ENCODE peak calls at places on chromosome 18, in ten cellular contexts. One of them, this sample, is unnamed.

GRCh38 chr18:75127143-75128021 is 81.6 kb downstream of the PTGR3 start:
- DNase-seq in stimulated activated CD4-positive, alpha-beta T cell treated with anti-CD3 and anti-CD28 coated beads, Interleukin-12 subunit alpha, Interleukin-12 subunit beta, amount 100 ng/mL, for 48 hours: no peak
- DNase-seq in activated CD8-positive, alpha-beta T cell treated with anti-CD3 and anti-CD28 coated beads, Interleukin-2, amount 10 ng/mL, durations not matched to agents 7 days and 5 days: no peak
- DNase-seq in neural progenitor cell: no peak
- DNase-seq in activated naive CD8-positive, alpha-beta T cell treated with anti-CD3 and anti-CD28 coated beads, Interleukin-2, amount 50 U/mL, for 16 hours: no peak
- DNase-seq in BJ: no peak
- DNase-seq in GF-D8: no peak
- DNase-seq in AG08395: peak
- DNase-seq in pancreas: no peak
- DNase-seq in HEK293T: no peak
- DNase-seq in this sample: no peak

GRCh38 chr18:12008181-12008767 is 27.0 kb downstream of the IMPA2 start:
- DNase-seq in activated naive CD8-positive, alpha-beta T cell treated with anti-CD3 and anti-CD28 coated beads, Interleukin-2, amount 50 U/mL, for 16 hours: no peak
- DNase-seq in GF-D8: no peak
- DNase-seq in HEK293T: no peak
- DNase-seq in pancreas: no peak
- DNase-seq in activated CD8-positive, alpha-beta T cell treated with anti-CD3 and anti-CD28 coated beads, Interleukin-2, amount 10 ng/mL, durations not matched to agents 7 days and 5 days: no peak
- DNase-seq in BJ: no peak
- DNase-seq in stimulated activated CD4-positive, alpha-beta T cell treated with anti-CD3 and anti-CD28 coated beads, Interleukin-12 subunit alpha, Interleukin-12 subunit beta, amount 100 ng/mL, for 48 hours: no peak
- DNase-seq in neural progenitor cell: no peak
- DNase-seq in AG08395: no peak
- DNase-seq in this sample: no peak

GRCh38 chr18:49725809-49726514 is 87.4 kb downstream of the ACAA2 start:
- DNase-seq in AG08395: peak
- DNase-seq in activated CD8-positive, alpha-beta T cell treated with anti-CD3 and anti-CD28 coated beads, Interleukin-2, amount 10 ng/mL, durations not matched to agents 7 days and 5 days: no peak
- DNase-seq in BJ: peak
- DNase-seq in activated naive CD8-positive, alpha-beta T cell treated with anti-CD3 and anti-CD28 coated beads, Interleukin-2, amount 50 U/mL, for 16 hours: no peak
- DNase-seq in HEK293T: peak
- DNase-seq in neural progenitor cell: peak
- DNase-seq in stimulated activated CD4-positive, alpha-beta T cell treated with anti-CD3 and anti-CD28 coated beads, Interleukin-12 subunit alpha, Interleukin-12 subunit beta, amount 100 ng/mL, for 48 hours: no peak
- DNase-seq in GF-D8: no peak
- DNase-seq in pancreas: no peak
- DNase-seq in this sample: peak

GRCh38 chr18:28041366-28041765 is 135.6 kb downstream of the CDH2 start:
- DNase-seq in activated CD8-positive, alpha-beta T cell treated with anti-CD3 and anti-CD28 coated beads, Interleukin-2, amount 10 ng/mL, durations not matched to agents 7 days and 5 days: no peak
- DNase-seq in BJ: no peak
- DNase-seq in AG08395: peak
- DNase-seq in activated naive CD8-positive, alpha-beta T cell treated with anti-CD3 and anti-CD28 coated beads, Interleukin-2, amount 50 U/mL, for 16 hours: no peak
- DNase-seq in stimulated activated CD4-positive, alpha-beta T cell treated with anti-CD3 and anti-CD28 coated beads, Interleukin-12 subunit alpha, Interleukin-12 subunit beta, amount 100 ng/mL, for 48 hours: no peak
- DNase-seq in HEK293T: no peak
- DNase-seq in neural progenitor cell: peak
- DNase-seq in pancreas: no peak
- DNase-seq in GF-D8: no peak
- DNase-seq in this sample: no peak

GRCh38 chr18:50977037-50977760 is 9.4 kb downstream of the ELAC1 start:
- DNase-seq in AG08395: no peak
- DNase-seq in pancreas: no peak
- DNase-seq in BJ: no peak
- DNase-seq in neural progenitor cell: no peak
- DNase-seq in HEK293T: no peak
- DNase-seq in activated naive CD8-positive, alpha-beta T cell treated with anti-CD3 and anti-CD28 coated beads, Interleukin-2, amount 50 U/mL, for 16 hours: no peak
- DNase-seq in activated CD8-positive, alpha-beta T cell treated with anti-CD3 and anti-CD28 coated beads, Interleukin-2, amount 10 ng/mL, durations not matched to agents 7 days and 5 days: no peak
- DNase-seq in GF-D8: no peak
- DNase-seq in stimulated activated CD4-positive, alpha-beta T cell treated with anti-CD3 and anti-CD28 coated beads, Interleukin-12 subunit alpha, Interleukin-12 subunit beta, amount 100 ng/mL, for 48 hours: no peak
- DNase-seq in this sample: no peak

GRCh38 chr18:72910045-72910444 is 42.3 kb upstream of the NETO1 start:
- DNase-seq in activated naive CD8-positive, alpha-beta T cell treated with anti-CD3 and anti-CD28 coated beads, Interleukin-2, amount 50 U/mL, for 16 hours: no peak
- DNase-seq in AG08395: no peak
- DNase-seq in BJ: no peak
- DNase-seq in HEK293T: no peak
- DNase-seq in neural progenitor cell: no peak
- DNase-seq in GF-D8: no peak
- DNase-seq in stimulated activated CD4-positive, alpha-beta T cell treated with anti-CD3 and anti-CD28 coated beads, Interleukin-12 subunit alpha, Interleukin-12 subunit beta, amount 100 ng/mL, for 48 hours: no peak
- DNase-seq in pancreas: no peak
- DNase-seq in activated CD8-positive, alpha-beta T cell treated with anti-CD3 and anti-CD28 coated beads, Interleukin-2, amount 10 ng/mL, durations not matched to agents 7 days and 5 days: no peak
- DNase-seq in this sample: no peak

GRCh38 chr18:48729421-48729820 is 190.6 kb downstream of the CTIF start:
- DNase-seq in GF-D8: no peak
- DNase-seq in HEK293T: no peak
- DNase-seq in pancreas: no peak
- DNase-seq in activated CD8-positive, alpha-beta T cell treated with anti-CD3 and anti-CD28 coated beads, Interleukin-2, amount 10 ng/mL, durations not matched to agents 7 days and 5 days: no peak
- DNase-seq in AG08395: peak
- DNase-seq in BJ: no peak
- DNase-seq in stimulated activated CD4-positive, alpha-beta T cell treated with anti-CD3 and anti-CD28 coated beads, Interleukin-12 subunit alpha, Interleukin-12 subunit beta, amount 100 ng/mL, for 48 hours: no peak
- DNase-seq in neural progenitor cell: no peak
- DNase-seq in activated naive CD8-positive, alpha-beta T cell treated with anti-CD3 and anti-CD28 coated beads, Interleukin-2, amount 50 U/mL, for 16 hours: no peak
- DNase-seq in this sample: no peak

GRCh38 chr18:6484659-6485058 is 69.9 kb upstream of the L3MBTL4 start:
- DNase-seq in neural progenitor cell: no peak
- DNase-seq in HEK293T: no peak
- DNase-seq in pancreas: no peak
- DNase-seq in activated naive CD8-positive, alpha-beta T cell treated with anti-CD3 and anti-CD28 coated beads, Interleukin-2, amount 50 U/mL, for 16 hours: no peak
- DNase-seq in AG08395: no peak
- DNase-seq in BJ: no peak
- DNase-seq in GF-D8: no peak
- DNase-seq in stimulated activated CD4-positive, alpha-beta T cell treated with anti-CD3 and anti-CD28 coated beads, Interleukin-12 subunit alpha, Interleukin-12 subunit beta, amount 100 ng/mL, for 48 hours: no peak
- DNase-seq in activated CD8-positive, alpha-beta T cell treated with anti-CD3 and anti-CD28 coated beads, Interleukin-2, amount 10 ng/mL, durations not matched to agents 7 days and 5 days: no peak
- DNase-seq in this sample: no peak

GRCh38 chr18:31680836-31681568 is 3.4 kb downstream of the B4GALT6 start:
- DNase-seq in neural progenitor cell: no peak
- DNase-seq in stimulated activated CD4-positive, alpha-beta T cell treated with anti-CD3 and anti-CD28 coated beads, Interleukin-12 subunit alpha, Interleukin-12 subunit beta, amount 100 ng/mL, for 48 hours: no peak
- DNase-seq in GF-D8: no peak
- DNase-seq in pancreas: no peak
- DNase-seq in activated CD8-positive, alpha-beta T cell treated with anti-CD3 and anti-CD28 coated beads, Interleukin-2, amount 10 ng/mL, durations not matched to agents 7 days and 5 days: no peak
- DNase-seq in activated naive CD8-positive, alpha-beta T cell treated with anti-CD3 and anti-CD28 coated beads, Interleukin-2, amount 50 U/mL, for 16 hours: no peak
- DNase-seq in BJ: no peak
- DNase-seq in HEK293T: peak
- DNase-seq in AG08395: no peak
- DNase-seq in this sample: no peak

GRCh38 chr18:1150344-1150743 is 245.7 kb downstream of the ADCYAP1 start:
- DNase-seq in HEK293T: no peak
- DNase-seq in neural progenitor cell: no peak
- DNase-seq in AG08395: no peak
- DNase-seq in activated naive CD8-positive, alpha-beta T cell treated with anti-CD3 and anti-CD28 coated beads, Interleukin-2, amount 50 U/mL, for 16 hours: no peak
- DNase-seq in BJ: no peak
- DNase-seq in activated CD8-positive, alpha-beta T cell treated with anti-CD3 and anti-CD28 coated beads, Interleukin-2, amount 10 ng/mL, durations not matched to agents 7 days and 5 days: no peak
- DNase-seq in stimulated activated CD4-positive, alpha-beta T cell treated with anti-CD3 and anti-CD28 coated beads, Interleukin-12 subunit alpha, Interleukin-12 subunit beta, amount 100 ng/mL, for 48 hours: no peak
- DNase-seq in pancreas: no peak
- DNase-seq in GF-D8: no peak
- DNase-seq in this sample: no peak

GRCh38 chr18:78126106-78126505 is 853.5 kb upstream of the SALL3 start:
- DNase-seq in pancreas: no peak
- DNase-seq in activated naive CD8-positive, alpha-beta T cell treated with anti-CD3 and anti-CD28 coated beads, Interleukin-2, amount 50 U/mL, for 16 hours: no peak
- DNase-seq in neural progenitor cell: no peak
- DNase-seq in BJ: no peak
- DNase-seq in stimulated activated CD4-positive, alpha-beta T cell treated with anti-CD3 and anti-CD28 coated beads, Interleukin-12 subunit alpha, Interleukin-12 subunit beta, amount 100 ng/mL, for 48 hours: no peak
- DNase-seq in activated CD8-positive, alpha-beta T cell treated with anti-CD3 and anti-CD28 coated beads, Interleukin-2, amount 10 ng/mL, durations not matched to agents 7 days and 5 days: no peak
- DNase-seq in GF-D8: no peak
- DNase-seq in HEK293T: no peak
- DNase-seq in AG08395: no peak
- DNase-seq in this sample: no peak

GRCh38 chr18:70998490-70998889 is 709.6 kb downstream of the SOCS6 start:
- DNase-seq in GF-D8: no peak
- DNase-seq in pancreas: no peak
- DNase-seq in activated naive CD8-positive, alpha-beta T cell treated with anti-CD3 and anti-CD28 coated beads, Interleukin-2, amount 50 U/mL, for 16 hours: no peak
- DNase-seq in neural progenitor cell: peak
- DNase-seq in activated CD8-positive, alpha-beta T cell treated with anti-CD3 and anti-CD28 coated beads, Interleukin-2, amount 10 ng/mL, durations not matched to agents 7 days and 5 days: no peak
- DNase-seq in stimulated activated CD4-positive, alpha-beta T cell treated with anti-CD3 and anti-CD28 coated beads, Interleukin-12 subunit alpha, Interleukin-12 subunit beta, amount 100 ng/mL, for 48 hours: no peak
- DNase-seq in AG08395: no peak
- DNase-seq in BJ: no peak
- DNase-seq in HEK293T: peak
- DNase-seq in this sample: no peak

GRCh38 chr18:47204908-47205522 is 28.9 kb upstream of the IER3IP1 start:
- DNase-seq in stimulated activated CD4-positive, alpha-beta T cell treated with anti-CD3 and anti-CD28 coated beads, Interleukin-12 subunit alpha, Interleukin-12 subunit beta, amount 100 ng/mL, for 48 hours: peak
- DNase-seq in BJ: no peak
- DNase-seq in activated naive CD8-positive, alpha-beta T cell treated with anti-CD3 and anti-CD28 coated beads, Interleukin-2, amount 50 U/mL, for 16 hours: no peak
- DNase-seq in AG08395: peak
- DNase-seq in activated CD8-positive, alpha-beta T cell treated with anti-CD3 and anti-CD28 coated beads, Interleukin-2, amount 10 ng/mL, durations not matched to agents 7 days and 5 days: peak
- DNase-seq in GF-D8: no peak
- DNase-seq in neural progenitor cell: peak
- DNase-seq in pancreas: no peak
- DNase-seq in HEK293T: peak
- DNase-seq in this sample: no peak

GRCh38 chr18:78240091-78240490 is 739.5 kb upstream of the SALL3 start:
- DNase-seq in pancreas: no peak
- DNase-seq in BJ: no peak
- DNase-seq in GF-D8: no peak
- DNase-seq in neural progenitor cell: peak
- DNase-seq in HEK293T: no peak
- DNase-seq in activated naive CD8-positive, alpha-beta T cell treated with anti-CD3 and anti-CD28 coated beads, Interleukin-2, amount 50 U/mL, for 16 hours: no peak
- DNase-seq in stimulated activated CD4-positive, alpha-beta T cell treated with anti-CD3 and anti-CD28 coated beads, Interleukin-12 subunit alpha, Interleukin-12 subunit beta, amount 100 ng/mL, for 48 hours: no peak
- DNase-seq in activated CD8-positive, alpha-beta T cell treated with anti-CD3 and anti-CD28 coated beads, Interleukin-2, amount 10 ng/mL, durations not matched to agents 7 days and 5 days: no peak
- DNase-seq in AG08395: no peak
- DNase-seq in this sample: no peak

GRCh38 chr18:34709631-34710429 is at the start of gene DTNA:
- DNase-seq in activated CD8-positive, alpha-beta T cell treated with anti-CD3 and anti-CD28 coated beads, Interleukin-2, amount 10 ng/mL, durations not matched to agents 7 days and 5 days: no peak
- DNase-seq in neural progenitor cell: peak
- DNase-seq in HEK293T: peak
- DNase-seq in AG08395: peak
- DNase-seq in stimulated activated CD4-positive, alpha-beta T cell treated with anti-CD3 and anti-CD28 coated beads, Interleukin-12 subunit alpha, Interleukin-12 subunit beta, amount 100 ng/mL, for 48 hours: no peak
- DNase-seq in GF-D8: no peak
- DNase-seq in pancreas: no peak
- DNase-seq in BJ: peak
- DNase-seq in activated naive CD8-positive, alpha-beta T cell treated with anti-CD3 and anti-CD28 coated beads, Interleukin-2, amount 50 U/mL, for 16 hours: no peak
- DNase-seq in this sample: peak

GRCh38 chr18:75638597-75639467 is 211.3 kb upstream of the SMIM21 start:
- DNase-seq in AG08395: peak
- DNase-seq in HEK293T: no peak
- DNase-seq in BJ: peak
- DNase-seq in pancreas: no peak
- DNase-seq in activated naive CD8-positive, alpha-beta T cell treated with anti-CD3 and anti-CD28 coated beads, Interleukin-2, amount 50 U/mL, for 16 hours: no peak
- DNase-seq in GF-D8: no peak
- DNase-seq in stimulated activated CD4-positive, alpha-beta T cell treated with anti-CD3 and anti-CD28 coated beads, Interleukin-12 subunit alpha, Interleukin-12 subunit beta, amount 100 ng/mL, for 48 hours: no peak
- DNase-seq in activated CD8-positive, alpha-beta T cell treated with anti-CD3 and anti-CD28 coated beads, Interleukin-2, amount 10 ng/mL, durations not matched to agents 7 days and 5 days: no peak
- DNase-seq in neural progenitor cell: peak
- DNase-seq in this sample: peak

GRCh38 chr18:9539283-9539682 is 64.0 kb downstream of the RALBP1 start:
- DNase-seq in BJ: peak
- DNase-seq in GF-D8: no peak
- DNase-seq in AG08395: no peak
- DNase-seq in HEK293T: no peak
- DNase-seq in activated naive CD8-positive, alpha-beta T cell treated with anti-CD3 and anti-CD28 coated beads, Interleukin-2, amount 50 U/mL, for 16 hours: no peak
- DNase-seq in neural progenitor cell: no peak
- DNase-seq in pancreas: no peak
- DNase-seq in stimulated activated CD4-positive, alpha-beta T cell treated with anti-CD3 and anti-CD28 coated beads, Interleukin-12 subunit alpha, Interleukin-12 subunit beta, amount 100 ng/mL, for 48 hours: no peak
- DNase-seq in activated CD8-positive, alpha-beta T cell treated with anti-CD3 and anti-CD28 coated beads, Interleukin-2, amount 10 ng/mL, durations not matched to agents 7 days and 5 days: no peak
- DNase-seq in this sample: peak

GRCh38 chr18:25140962-25141308 is 211.0 kb downstream of the ZNF521 start:
- DNase-seq in stimulated activated CD4-positive, alpha-beta T cell treated with anti-CD3 and anti-CD28 coated beads, Interleukin-12 subunit alpha, Interleukin-12 subunit beta, amount 100 ng/mL, for 48 hours: no peak
- DNase-seq in activated naive CD8-positive, alpha-beta T cell treated with anti-CD3 and anti-CD28 coated beads, Interleukin-2, amount 50 U/mL, for 16 hours: no peak
- DNase-seq in BJ: no peak
- DNase-seq in GF-D8: no peak
- DNase-seq in AG08395: no peak
- DNase-seq in neural progenitor cell: no peak
- DNase-seq in activated CD8-positive, alpha-beta T cell treated with anti-CD3 and anti-CD28 coated beads, Interleukin-2, amount 10 ng/mL, durations not matched to agents 7 days and 5 days: no peak
- DNase-seq in HEK293T: no peak
- DNase-seq in pancreas: no peak
- DNase-seq in this sample: no peak

GRCh38 chr18:55318864-55319516 is 269.0 kb downstream of the TCF4 start:
- DNase-seq in activated naive CD8-positive, alpha-beta T cell treated with anti-CD3 and anti-CD28 coated beads, Interleukin-2, amount 50 U/mL, for 16 hours: no peak
- DNase-seq in BJ: no peak
- DNase-seq in pancreas: no peak
- DNase-seq in stimulated activated CD4-positive, alpha-beta T cell treated with anti-CD3 and anti-CD28 coated beads, Interleukin-12 subunit alpha, Interleukin-12 subunit beta, amount 100 ng/mL, for 48 hours: no peak
- DNase-seq in HEK293T: no peak
- DNase-seq in neural progenitor cell: no peak
- DNase-seq in activated CD8-positive, alpha-beta T cell treated with anti-CD3 and anti-CD28 coated beads, Interleukin-2, amount 10 ng/mL, durations not matched to agents 7 days and 5 days: no peak
- DNase-seq in AG08395: peak
- DNase-seq in GF-D8: peak
- DNase-seq in this sample: no peak

GRCh38 chr18:69411199-69411598 is 10.5 kb downstream of the DOK6 start:
- DNase-seq in HEK293T: no peak
- DNase-seq in AG08395: no peak
- DNase-seq in activated CD8-positive, alpha-beta T cell treated with anti-CD3 and anti-CD28 coated beads, Interleukin-2, amount 10 ng/mL, durations not matched to agents 7 days and 5 days: no peak
- DNase-seq in GF-D8: no peak
- DNase-seq in stimulated activated CD4-positive, alpha-beta T cell treated with anti-CD3 and anti-CD28 coated beads, Interleukin-12 subunit alpha, Interleukin-12 subunit beta, amount 100 ng/mL, for 48 hours: no peak
- DNase-seq in neural progenitor cell: no peak
- DNase-seq in BJ: no peak
- DNase-seq in pancreas: no peak
- DNase-seq in activated naive CD8-positive, alpha-beta T cell treated with anti-CD3 and anti-CD28 coated beads, Interleukin-2, amount 50 U/mL, for 16 hours: no peak
- DNase-seq in this sample: no peak

GRCh38 chr18:55272510-55273243 is 313.4 kb upstream of the CCDC68 start:
- DNase-seq in GF-D8: no peak
- DNase-seq in pancreas: no peak
- DNase-seq in HEK293T: no peak
- DNase-seq in neural progenitor cell: no peak
- DNase-seq in activated naive CD8-positive, alpha-beta T cell treated with anti-CD3 and anti-CD28 coated beads, Interleukin-2, amount 50 U/mL, for 16 hours: no peak
- DNase-seq in stimulated activated CD4-positive, alpha-beta T cell treated with anti-CD3 and anti-CD28 coated beads, Interleukin-12 subunit alpha, Interleukin-12 subunit beta, amount 100 ng/mL, for 48 hours: no peak
- DNase-seq in activated CD8-positive, alpha-beta T cell treated with anti-CD3 and anti-CD28 coated beads, Interleukin-2, amount 10 ng/mL, durations not matched to agents 7 days and 5 days: no peak
- DNase-seq in AG08395: peak
- DNase-seq in BJ: no peak
- DNase-seq in this sample: no peak

GRCh38 chr18:13480856-13481255 is 245.5 kb downstream of the FAM210A start:
- DNase-seq in HEK293T: no peak
- DNase-seq in activated naive CD8-positive, alpha-beta T cell treated with anti-CD3 and anti-CD28 coated beads, Interleukin-2, amount 50 U/mL, for 16 hours: no peak
- DNase-seq in activated CD8-positive, alpha-beta T cell treated with anti-CD3 and anti-CD28 coated beads, Interleukin-2, amount 10 ng/mL, durations not matched to agents 7 days and 5 days: no peak
- DNase-seq in stimulated activated CD4-positive, alpha-beta T cell treated with anti-CD3 and anti-CD28 coated beads, Interleukin-12 subunit alpha, Interleukin-12 subunit beta, amount 100 ng/mL, for 48 hours: no peak
- DNase-seq in AG08395: no peak
- DNase-seq in neural progenitor cell: no peak
- DNase-seq in GF-D8: no peak
- DNase-seq in BJ: no peak
- DNase-seq in pancreas: no peak
- DNase-seq in this sample: no peak

GRCh38 chr18:11387880-11388279 is 221.5 kb upstream of the SLC35G4 start:
- DNase-seq in GF-D8: peak
- DNase-seq in AG08395: peak
- DNase-seq in HEK293T: peak
- DNase-seq in BJ: no peak
- DNase-seq in pancreas: peak
- DNase-seq in activated naive CD8-positive, alpha-beta T cell treated with anti-CD3 and anti-CD28 coated beads, Interleukin-2, amount 50 U/mL, for 16 hours: no peak
- DNase-seq in activated CD8-positive, alpha-beta T cell treated with anti-CD3 and anti-CD28 coated beads, Interleukin-2, amount 10 ng/mL, durations not matched to agents 7 days and 5 days: no peak
- DNase-seq in neural progenitor cell: peak
- DNase-seq in stimulated activated CD4-positive, alpha-beta T cell treated with anti-CD3 and anti-CD28 coated beads, Interleukin-12 subunit alpha, Interleukin-12 subunit beta, amount 100 ng/mL, for 48 hours: no peak
- DNase-seq in this sample: no peak

GRCh38 chr18:51153659-51154371 is 43.7 kb downstream of the MEX3C start:
- DNase-seq in activated naive CD8-positive, alpha-beta T cell treated with anti-CD3 and anti-CD28 coated beads, Interleukin-2, amount 50 U/mL, for 16 hours: no peak
- DNase-seq in pancreas: no peak
- DNase-seq in activated CD8-positive, alpha-beta T cell treated with anti-CD3 and anti-CD28 coated beads, Interleukin-2, amount 10 ng/mL, durations not matched to agents 7 days and 5 days: peak
- DNase-seq in neural progenitor cell: no peak
- DNase-seq in AG08395: no peak
- DNase-seq in HEK293T: no peak
- DNase-seq in BJ: no peak
- DNase-seq in stimulated activated CD4-positive, alpha-beta T cell treated with anti-CD3 and anti-CD28 coated beads, Interleukin-12 subunit alpha, Interleukin-12 subunit beta, amount 100 ng/mL, for 48 hours: peak
- DNase-seq in GF-D8: peak
- DNase-seq in this sample: no peak

GRCh38 chr18:77177009-77177408 is 44.4 kb upstream of the MBP start:
- DNase-seq in pancreas: no peak
- DNase-seq in stimulated activated CD4-positive, alpha-beta T cell treated with anti-CD3 and anti-CD28 coated beads, Interleukin-12 subunit alpha, Interleukin-12 subunit beta, amount 100 ng/mL, for 48 hours: no peak
- DNase-seq in BJ: no peak
- DNase-seq in activated naive CD8-positive, alpha-beta T cell treated with anti-CD3 and anti-CD28 coated beads, Interleukin-2, amount 50 U/mL, for 16 hours: no peak
- DNase-seq in activated CD8-positive, alpha-beta T cell treated with anti-CD3 and anti-CD28 coated beads, Interleukin-2, amount 10 ng/mL, durations not matched to agents 7 days and 5 days: no peak
- DNase-seq in HEK293T: no peak
- DNase-seq in GF-D8: no peak
- DNase-seq in neural progenitor cell: no peak
- DNase-seq in AG08395: no peak
- DNase-seq in this sample: no peak

GRCh38 chr18:11175266-11175947 is 26.0 kb upstream of the PIEZO2 start:
- DNase-seq in activated naive CD8-positive, alpha-beta T cell treated with anti-CD3 and anti-CD28 coated beads, Interleukin-2, amount 50 U/mL, for 16 hours: no peak
- DNase-seq in HEK293T: no peak
- DNase-seq in BJ: peak
- DNase-seq in AG08395: peak
- DNase-seq in stimulated activated CD4-positive, alpha-beta T cell treated with anti-CD3 and anti-CD28 coated beads, Interleukin-12 subunit alpha, Interleukin-12 subunit beta, amount 100 ng/mL, for 48 hours: no peak
- DNase-seq in GF-D8: no peak
- DNase-seq in neural progenitor cell: no peak
- DNase-seq in pancreas: no peak
- DNase-seq in activated CD8-positive, alpha-beta T cell treated with anti-CD3 and anti-CD28 coated beads, Interleukin-2, amount 10 ng/mL, durations not matched to agents 7 days and 5 days: no peak
- DNase-seq in this sample: no peak

GRCh38 chr18:28650860-28651259 is 473.9 kb upstream of the CDH2 start:
- DNase-seq in neural progenitor cell: no peak
- DNase-seq in BJ: no peak
- DNase-seq in activated naive CD8-positive, alpha-beta T cell treated with anti-CD3 and anti-CD28 coated beads, Interleukin-2, amount 50 U/mL, for 16 hours: no peak
- DNase-seq in activated CD8-positive, alpha-beta T cell treated with anti-CD3 and anti-CD28 coated beads, Interleukin-2, amount 10 ng/mL, durations not matched to agents 7 days and 5 days: no peak
- DNase-seq in AG08395: no peak
- DNase-seq in HEK293T: no peak
- DNase-seq in pancreas: no peak
- DNase-seq in stimulated activated CD4-positive, alpha-beta T cell treated with anti-CD3 and anti-CD28 coated beads, Interleukin-12 subunit alpha, Interleukin-12 subunit beta, amount 100 ng/mL, for 48 hours: no peak
- DNase-seq in GF-D8: no peak
- DNase-seq in this sample: no peak

GRCh38 chr18:56952026-56952425 is 194.9 kb upstream of the BOD1L2 start:
- DNase-seq in activated naive CD8-positive, alpha-beta T cell treated with anti-CD3 and anti-CD28 coated beads, Interleukin-2, amount 50 U/mL, for 16 hours: no peak
- DNase-seq in AG08395: no peak
- DNase-seq in neural progenitor cell: no peak
- DNase-seq in stimulated activated CD4-positive, alpha-beta T cell treated with anti-CD3 and anti-CD28 coated beads, Interleukin-12 subunit alpha, Interleukin-12 subunit beta, amount 100 ng/mL, for 48 hours: no peak
- DNase-seq in activated CD8-positive, alpha-beta T cell treated with anti-CD3 and anti-CD28 coated beads, Interleukin-2, amount 10 ng/mL, durations not matched to agents 7 days and 5 days: no peak
- DNase-seq in GF-D8: no peak
- DNase-seq in BJ: no peak
- DNase-seq in pancreas: no peak
- DNase-seq in HEK293T: no peak
- DNase-seq in this sample: no peak